ENCODE peak calls at places on chromosomes 7 and 10, in five cellular contexts. One of them, this sample, is unnamed.
A peak's percentile ranks its signal among the peaks of the same experiment; 100 is the strongest.

GRCh38 chr10:100009283-100009792 is 409 bp downstream of the DNMBP start:
- DNase-seq in IMR-90: no peak
- DNase-seq in glutamatergic neuron: peak; percentile 23
- DNase-seq in endothelial cell: peak; percentile 9
- DNase-seq in mucosa of descending colon: peak; percentile 70
- DNase-seq in this sample: no peak

GRCh38 chr10:43863859-43864591 is 215.3 kb upstream of the ZNF32 start:
- DNase-seq in glutamatergic neuron: no peak
- DNase-seq in endothelial cell: no peak
- DNase-seq in mucosa of descending colon: peak; percentile 62
- DNase-seq in IMR-90: peak; percentile 85
- DNase-seq in this sample: peak; percentile 13

GRCh38 chr10:129334326-129334725 is 132.7 kb upstream of the MGMT start:
- DNase-seq in endothelial cell: no peak
- DNase-seq in mucosa of descending colon: no peak
- DNase-seq in glutamatergic neuron: no peak
- DNase-seq in IMR-90: no peak
- DNase-seq in this sample: no peak

GRCh38 chr7:25851332-25852248 is 300.4 kb upstream of the NFE2L3 start:
- DNase-seq in mucosa of descending colon: peak; percentile 92
- DNase-seq in glutamatergic neuron: peak; percentile 89
- DNase-seq in endothelial cell: peak; percentile 88
- DNase-seq in IMR-90: peak; percentile 76
- DNase-seq in this sample: peak; percentile 96

GRCh38 chr7:18638594-18639452 is 143.3 kb downstream of the HDAC9 start:
- DNase-seq in IMR-90: peak; percentile 64
- DNase-seq in mucosa of descending colon: no peak
- DNase-seq in endothelial cell: no peak
- DNase-seq in glutamatergic neuron: no peak
- DNase-seq in this sample: no peak

GRCh38 chr10:54470324-54470631 is 330.8 kb downstream of the PCDH15 start:
- DNase-seq in glutamatergic neuron: no peak
- DNase-seq in mucosa of descending colon: no peak
- DNase-seq in endothelial cell: no peak
- DNase-seq in IMR-90: no peak
- DNase-seq in this sample: no peak

GRCh38 chr7:142125576-142125975 is 14.1 kb downstream of the MGAM2 start:
- DNase-seq in glutamatergic neuron: no peak
- DNase-seq in mucosa of descending colon: no peak
- DNase-seq in IMR-90: no peak
- DNase-seq in endothelial cell: no peak
- DNase-seq in this sample: no peak

GRCh38 chr7:20165146-20165510 is 52.1 kb downstream of the MACC1 start:
- DNase-seq in glutamatergic neuron: no peak
- DNase-seq in mucosa of descending colon: no peak
- DNase-seq in IMR-90: no peak
- DNase-seq in endothelial cell: no peak
- DNase-seq in this sample: no peak

GRCh38 chr10:121425623-121426022 is 172.6 kb downstream of the FGFR2 start:
- DNase-seq in endothelial cell: no peak
- DNase-seq in mucosa of descending colon: peak; percentile 31
- DNase-seq in glutamatergic neuron: no peak
- DNase-seq in IMR-90: no peak
- DNase-seq in this sample: no peak

GRCh38 chr10:66176772-66177171 is 749.1 kb upstream of the LRRTM3 start:
- DNase-seq in mucosa of descending colon: no peak
- DNase-seq in endothelial cell: no peak
- DNase-seq in IMR-90: peak; percentile 31
- DNase-seq in glutamatergic neuron: no peak
- DNase-seq in this sample: no peak

GRCh38 chr10:132486539-132487121 is 51.0 kb upstream of the INPP5A start:
- DNase-seq in glutamatergic neuron: no peak
- DNase-seq in IMR-90: no peak
- DNase-seq in mucosa of descending colon: no peak
- DNase-seq in endothelial cell: no peak
- DNase-seq in this sample: no peak

GRCh38 chr7:129240119-129240815 is 15.4 kb downstream of the AHCYL2 start:
- DNase-seq in glutamatergic neuron: no peak
- DNase-seq in IMR-90: no peak
- DNase-seq in mucosa of descending colon: no peak
- DNase-seq in endothelial cell: no peak
- DNase-seq in this sample: no peak

GRCh38 chr7:41698726-41699125 is 4.2 kb downstream of the INHBA start:
- DNase-seq in endothelial cell: no peak
- DNase-seq in glutamatergic neuron: no peak
- DNase-seq in mucosa of descending colon: no peak
- DNase-seq in IMR-90: peak; percentile 85
- DNase-seq in this sample: no peak

GRCh38 chr10:11448545-11449244 is 162.8 kb downstream of the USP6NL start:
- DNase-seq in glutamatergic neuron: no peak
- DNase-seq in mucosa of descending colon: no peak
- DNase-seq in IMR-90: no peak
- DNase-seq in endothelial cell: no peak
- DNase-seq in this sample: no peak

GRCh38 chr7:148793590-148793989 is 90.5 kb downstream of the EZH2 start:
- DNase-seq in mucosa of descending colon: no peak
- DNase-seq in IMR-90: no peak
- DNase-seq in glutamatergic neuron: no peak
- DNase-seq in endothelial cell: no peak
- DNase-seq in this sample: no peak

GRCh38 chr7:148790327-148790726 is 91.6 kb downstream of the CUL1 start:
- DNase-seq in IMR-90: no peak
- DNase-seq in mucosa of descending colon: no peak
- DNase-seq in endothelial cell: no peak
- DNase-seq in glutamatergic neuron: no peak
- DNase-seq in this sample: no peak

GRCh38 chr7:148789228-148789627 is 90.5 kb downstream of the CUL1 start:
- DNase-seq in mucosa of descending colon: no peak
- DNase-seq in glutamatergic neuron: no peak
- DNase-seq in IMR-90: no peak
- DNase-seq in endothelial cell: no peak
- DNase-seq in this sample: no peak

GRCh38 chr7:148790850-148791249 is 92.1 kb downstream of the CUL1 start:
- DNase-seq in IMR-90: no peak
- DNase-seq in endothelial cell: no peak
- DNase-seq in mucosa of descending colon: no peak
- DNase-seq in glutamatergic neuron: no peak
- DNase-seq in this sample: no peak

DNA sequence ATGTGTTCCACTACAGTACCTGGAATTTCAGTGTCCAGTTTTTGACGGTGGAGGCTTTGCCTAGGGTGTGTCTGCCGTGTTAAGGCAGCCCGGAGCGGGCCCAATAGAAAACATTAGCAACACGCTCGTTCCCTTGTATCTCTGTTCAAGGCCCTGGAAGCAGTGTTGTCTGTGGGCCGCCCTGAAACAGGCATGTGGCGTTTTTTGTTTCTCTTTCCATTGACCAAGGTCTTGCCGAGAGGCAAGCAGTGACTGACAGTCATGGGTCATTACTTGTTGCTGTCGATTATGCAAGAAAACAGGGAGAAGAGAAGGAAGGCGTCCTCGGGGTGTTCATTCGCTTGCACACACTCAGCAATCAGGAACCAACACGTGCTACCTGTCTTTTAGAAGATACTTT is 92.6 kb downstream of the EZH2 start:
- DNase-seq in glutamatergic neuron: no peak
- DNase-seq in endothelial cell: no peak
- DNase-seq in IMR-90: no peak
- DNase-seq in mucosa of descending colon: no peak
- DNase-seq in this sample: no peak
- TF ChIP-seq CTCF in glutamatergic neuron: no peak
- TF ChIP-seq CTCF in endothelial cell: no peak
- TF ChIP-seq CTCF in IMR-90: no peak
- TF ChIP-seq CTCF in mucosa of descending colon: no peak
- TF ChIP-seq CTCF in this sample: no peak

GRCh38 chr7:106083717-106084116 is 28.4 kb downstream of the SYPL1 start:
- DNase-seq in glutamatergic neuron: no peak
- DNase-seq in mucosa of descending colon: no peak
- DNase-seq in IMR-90: no peak
- DNase-seq in endothelial cell: no peak
- DNase-seq in this sample: no peak
- TF ChIP-seq CTCF in glutamatergic neuron: no peak
- TF ChIP-seq CTCF in mucosa of descending colon: no peak
- TF ChIP-seq CTCF in IMR-90: no peak
- TF ChIP-seq CTCF in endothelial cell: no peak
- TF ChIP-seq CTCF in this sample: no peak

GRCh38 chr10:14396441-14397048 is 65.8 kb upstream of the FRMD4A start:
- DNase-seq in IMR-90: no peak
- DNase-seq in mucosa of descending colon: no peak
- DNase-seq in glutamatergic neuron: no peak
- DNase-seq in endothelial cell: no peak
- DNase-seq in this sample: no peak
- TF ChIP-seq CTCF in IMR-90: peak; percentile 50
- TF ChIP-seq CTCF in mucosa of descending colon: no peak
- TF ChIP-seq CTCF in glutamatergic neuron: peak; percentile 80
- TF ChIP-seq CTCF in endothelial cell: peak; percentile 86
- TF ChIP-seq CTCF in this sample: peak; percentile 40

DNA sequence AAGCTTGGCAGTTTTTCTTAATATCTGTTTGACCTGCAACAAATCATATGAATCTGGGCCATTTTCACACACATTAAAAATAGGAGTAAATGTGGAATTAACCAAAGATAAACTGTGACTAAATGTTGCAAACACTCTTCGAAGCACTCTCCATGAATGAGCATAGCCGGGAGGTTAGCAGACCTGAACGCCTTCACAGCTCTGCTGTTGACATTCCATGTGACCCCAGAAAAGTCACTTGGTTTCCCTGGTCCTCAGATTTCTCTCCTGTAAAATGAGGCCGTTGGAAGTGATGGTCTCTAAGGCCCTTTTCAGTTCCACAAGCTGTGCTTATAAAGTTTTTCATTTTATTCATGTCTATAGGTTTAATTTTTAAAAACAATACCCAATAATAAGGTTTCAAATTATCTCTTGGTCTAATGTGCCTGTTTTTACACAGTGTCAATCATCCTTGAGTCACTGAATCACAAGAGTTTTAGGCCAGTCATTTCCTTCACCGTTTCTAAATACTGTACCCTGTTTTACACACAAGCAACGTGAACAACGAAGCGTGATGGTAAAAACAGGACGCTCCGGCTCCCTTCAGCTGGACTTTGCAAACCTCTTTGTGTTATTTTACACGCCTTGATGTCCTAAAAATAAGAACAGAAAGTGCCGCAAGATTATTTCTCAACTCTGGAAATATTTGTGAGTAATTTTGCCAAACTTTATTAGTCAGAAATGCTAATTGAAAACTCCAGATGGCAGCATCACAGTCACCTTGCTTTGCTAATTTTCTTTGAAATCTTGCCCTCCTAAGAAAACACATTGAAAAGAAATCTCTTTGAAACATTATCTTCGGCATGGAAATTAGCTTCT is 38.6 kb upstream of the MET start:
- DNase-seq in IMR-90: no peak
- DNase-seq in mucosa of descending colon: no peak
- DNase-seq in endothelial cell: no peak
- DNase-seq in glutamatergic neuron: no peak
- DNase-seq in this sample: no peak
- TF ChIP-seq CTCF in IMR-90: no peak
- TF ChIP-seq CTCF in mucosa of descending colon: no peak
- TF ChIP-seq CTCF in endothelial cell: no peak
- TF ChIP-seq CTCF in glutamatergic neuron: no peak
- TF ChIP-seq CTCF in this sample: no peak

GRCh38 chr7:219581-220150 is 27.3 kb downstream of the FAM20C start:
- DNase-seq in IMR-90: no peak
- DNase-seq in glutamatergic neuron: no peak
- DNase-seq in mucosa of descending colon: no peak
- DNase-seq in endothelial cell: no peak
- DNase-seq in this sample: peak; percentile 96
- TF ChIP-seq CTCF in IMR-90: no peak
- TF ChIP-seq CTCF in glutamatergic neuron: no peak
- TF ChIP-seq CTCF in mucosa of descending colon: no peak
- TF ChIP-seq CTCF in endothelial cell: no peak
- TF ChIP-seq CTCF in this sample: no peak

GRCh38 chr10:78952686-78953085 is 116.1 kb upstream of the ZMIZ1 start:
- DNase-seq in glutamatergic neuron: no peak
- DNase-seq in IMR-90: no peak
- DNase-seq in mucosa of descending colon: peak; percentile 33
- DNase-seq in endothelial cell: no peak
- DNase-seq in this sample: no peak
- TF ChIP-seq CTCF in glutamatergic neuron: no peak
- TF ChIP-seq CTCF in IMR-90: no peak
- TF ChIP-seq CTCF in mucosa of descending colon: no peak
- TF ChIP-seq CTCF in endothelial cell: no peak
- TF ChIP-seq CTCF in this sample: no peak

DNA sequence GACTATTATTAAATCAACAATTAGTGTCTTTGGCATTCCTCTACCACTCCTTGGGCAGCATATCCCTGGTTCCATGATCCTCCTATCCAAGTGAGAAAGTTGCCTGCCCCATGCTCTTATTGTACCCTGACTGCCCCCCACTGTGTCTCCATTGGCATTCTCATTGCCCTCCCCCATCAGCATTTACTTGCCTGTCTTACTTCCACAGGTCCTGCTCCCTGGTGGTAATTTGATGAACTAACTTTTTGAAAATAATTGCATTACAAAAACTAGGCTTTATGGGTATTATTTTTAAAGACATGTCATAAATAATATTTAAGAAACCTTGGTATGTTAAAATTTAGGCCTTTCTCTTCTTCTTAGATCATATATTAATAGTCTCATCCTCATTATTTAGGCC is 346.4 kb downstream of the PCLO start:
- DNase-seq in glutamatergic neuron: no peak
- DNase-seq in mucosa of descending colon: no peak
- DNase-seq in endothelial cell: no peak
- DNase-seq in IMR-90: no peak
- DNase-seq in this sample: no peak
- TF ChIP-seq CTCF in glutamatergic neuron: peak; percentile 32
- TF ChIP-seq CTCF in mucosa of descending colon: no peak
- TF ChIP-seq CTCF in endothelial cell: peak; percentile 43
- TF ChIP-seq CTCF in IMR-90: no peak
- TF ChIP-seq CTCF in this sample: no peak

GRCh38 chr10:103598654-103599115 is 105.2 kb downstream of the NEURL1 start:
- DNase-seq in IMR-90: peak; percentile 82
- DNase-seq in mucosa of descending colon: peak; percentile 80
- DNase-seq in glutamatergic neuron: peak; percentile 78
- DNase-seq in endothelial cell: peak; percentile 64
- DNase-seq in this sample: peak; percentile 63
- TF ChIP-seq CTCF in IMR-90: peak; percentile 88
- TF ChIP-seq CTCF in mucosa of descending colon: peak; percentile 27
- TF ChIP-seq CTCF in glutamatergic neuron: peak; percentile 60
- TF ChIP-seq CTCF in endothelial cell: peak; percentile 44
- TF ChIP-seq CTCF in this sample: peak; percentile 25

GRCh38 chr7:97149843-97150242 is 32.3 kb downstream of the SDHAF3 start:
- DNase-seq in mucosa of descending colon: no peak
- DNase-seq in IMR-90: peak; percentile 49
- DNase-seq in glutamatergic neuron: no peak
- DNase-seq in endothelial cell: no peak
- DNase-seq in this sample: no peak

GRCh38 chr7:97145068-97145467 is 27.6 kb downstream of the SDHAF3 start:
- DNase-seq in IMR-90: peak; percentile 52
- DNase-seq in glutamatergic neuron: no peak
- DNase-seq in endothelial cell: no peak
- DNase-seq in mucosa of descending colon: no peak
- DNase-seq in this sample: no peak
- TF ChIP-seq CTCF in IMR-90: peak; percentile 68
- TF ChIP-seq CTCF in glutamatergic neuron: peak; percentile 49
- TF ChIP-seq CTCF in endothelial cell: peak; percentile 59
- TF ChIP-seq CTCF in mucosa of descending colon: no peak
- TF ChIP-seq CTCF in this sample: no peak

This sample was measured in Calu3.